ENCODE peak calls at places on chromosomes 7 and 10, in ten cellular contexts. U is WERI-Rb-1; L is Panc1; V is dorsolateral prefrontal cortex; Q is brain microvascular endothelial cell; D is MM.1S; Z is AG10803; W is CD8-positive, alpha-beta T cell; S is GM12878; J is AG04450. G is an unnamed sample.

GRCh38 chr7:155852426-155853301 is 40.4 kb upstream of the SHH start:
- DNase-seq in U (no peak), L (no peak), V (no peak), Q (no peak), D (no peak), Z (no peak), W (no peak), S (no peak), J (no peak), G (no peak)

GRCh38 chr10:119542990-119543813 is 683 bp upstream of the RGS10 start:
- DNase-seq in U (peak), L (peak), V (no peak), Q (peak), D (peak), Z (peak), W (peak), S (no peak), J (no peak), G (peak)

GRCh38 chr10:122632561-122632960 is 67.1 kb downstream of the C10orf120 start:
- DNase-seq in U (no peak), L (no peak), V (no peak), Q (no peak), D (no peak), Z (no peak), W (no peak), S (no peak), J (no peak), G (no peak)

GRCh38 chr7:132501956-132502355 is 74.3 kb downstream of the PLXNA4 start:
- DNase-seq in U (no peak), L (no peak), V (no peak), Q (no peak), D (no peak), Z (no peak), W (no peak), S (no peak), J (no peak), G (no peak)

GRCh38 chr10:99565166-99565565 is 32.4 kb downstream of the NKX2-3 start:
- DNase-seq in U (no peak), L (no peak), V (no peak), Q (no peak), D (no peak), Z (no peak), W (no peak), S (no peak), J (no peak), G (no peak)

GRCh38 chr7:2689951-2690705 is 2.1 kb downstream of the AMZ1 start:
- DNase-seq in U (no peak), L (no peak), V (no peak), Q (peak), D (peak), Z (peak), W (no peak), S (no peak), J (no peak), G (peak)

GRCh38 chr7:13309535-13309934 is 622.1 kb downstream of the ARL4A start:
- DNase-seq in U (no peak), L (no peak), V (no peak), Q (no peak), D (no peak), Z (no peak), W (no peak), S (no peak), J (no peak), G (peak)

GRCh38 chr7:17680026-17680425 is 260.3 kb downstream of the SNX13 start:
- DNase-seq in U (no peak), L (no peak), V (peak), Q (peak), D (no peak), Z (peak), W (no peak), S (no peak), J (peak), G (peak)

GRCh38 chr10:79202188-79203013 is 133.6 kb downstream of the ZMIZ1 start:
- DNase-seq in U (peak), L (no peak), V (no peak), Q (no peak), D (peak), Z (peak), W (no peak), S (no peak), J (no peak), G (peak)

GRCh38 chr7:30804078-30804661 is 33.0 kb downstream of the MINDY4 start:
- DNase-seq in U (no peak), L (no peak), V (no peak), Q (peak), D (no peak), Z (peak), W (no peak), S (no peak), J (peak), G (peak)

GRCh38 chr10:75707080-75707840 is 275.8 kb downstream of the LRMDA start:
- DNase-seq in U (peak), L (no peak), V (no peak), Q (no peak), D (no peak), Z (no peak), W (no peak), S (no peak), J (no peak), G (no peak)

GRCh38 chr10:117374506-117375359 is 507 bp downstream of the PDZD8 start:
- DNase-seq in U (peak), L (no peak), V (peak), Q (no peak), D (peak), Z (peak), W (no peak), S (no peak), J (no peak), G (peak)

GRCh38 chr10:79475119-79475653 is 29.8 kb upstream of the ZCCHC24 start:
- DNase-seq in U (no peak), L (no peak), V (no peak), Q (no peak), D (no peak), Z (no peak), W (no peak), S (no peak), J (no peak), G (no peak)

GRCh38 chr10:32077896-32078295 is 21.7 kb upstream of the KIF5B start:
- DNase-seq in U (no peak), L (no peak), V (no peak), Q (peak), D (no peak), Z (peak), W (no peak), S (no peak), J (no peak), G (peak)

GRCh38 chr10:101614957-101615759 is 27.0 kb downstream of the DPCD start:
- DNase-seq in U (peak), L (no peak), V (no peak), Q (no peak), D (no peak), Z (no peak), W (no peak), S (no peak), J (no peak), G (no peak)

GRCh38 chr7:121456015-121456414 is 59.9 kb upstream of the FAM3C start:
- DNase-seq in U (no peak), L (no peak), V (no peak), Q (no peak), D (no peak), Z (no peak), W (no peak), S (no peak), J (no peak), G (no peak)

GRCh38 chr7:78499283-78499682 is 700.7 kb downstream of the PHTF2 start:
- DNase-seq in U (no peak), L (no peak), V (no peak), Q (no peak), D (no peak), Z (peak), W (no peak), S (no peak), J (no peak), G (peak)

GRCh38 chr10:27695704-27696103 is 49.9 kb downstream of the MKX start:
- DNase-seq in U (no peak), L (no peak), V (no peak), Q (no peak), D (no peak), Z (peak), W (no peak), S (no peak), J (no peak), G (no peak)

GRCh38 chr7:84510501-84510900 is 315.9 kb upstream of the SEMA3A start:
- DNase-seq in U (no peak), L (no peak), V (no peak), Q (no peak), D (no peak), Z (peak), W (no peak), S (no peak), J (peak), G (peak)

GRCh38 chr10:30141366-30141886 is 82.0 kb upstream of the JCAD start:
- DNase-seq in U (no peak), L (no peak), V (no peak), Q (no peak), D (no peak), Z (no peak), W (no peak), S (no peak), J (no peak), G (no peak)

GRCh38 chr10:119270893-119271361 is 63.6 kb downstream of the GRK5 start:
- DNase-seq in U (no peak), L (no peak), V (no peak), Q (peak), D (peak), Z (no peak), W (peak), S (no peak), J (no peak), G (peak)

GRCh38 chr7:6709808-6710207 is 3.1 kb upstream of the ZNF12 start:
- DNase-seq in U (no peak), L (no peak), V (no peak), Q (no peak), D (no peak), Z (no peak), W (no peak), S (no peak), J (no peak), G (no peak)

GRCh38 chr10:100100651-100101525 is 19.2 kb upstream of the CPN1 start:
- DNase-seq in U (peak), L (peak), V (no peak), Q (peak), D (no peak), Z (peak), W (no peak), S (no peak), J (peak), G (peak)

GRCh38 chr7:10874666-10875065 is 99.0 kb upstream of the PHF14 start:
- DNase-seq in U (no peak), L (no peak), V (no peak), Q (no peak), D (no peak), Z (no peak), W (no peak), S (no peak), J (no peak), G (no peak)

GRCh38 chr10:66767707-66768106 is 158.1 kb upstream of the LRRTM3 start:
- DNase-seq in U (no peak), L (no peak), V (no peak), Q (no peak), D (no peak), Z (no peak), W (no peak), S (no peak), J (no peak), G (no peak)

GRCh38 chr10:4849555-4850242 is 23.7 kb downstream of the AKR1E2 start:
- DNase-seq in U (peak), L (peak), V (peak), Q (peak), D (peak), Z (peak), W (peak), S (peak), J (peak), G (peak)
- H3K4me3 ChIP-seq in U (no peak), L (no peak), V (peak), Q (no peak), D (peak), Z (no peak), W (no peak), S (no peak), J (no peak), G (no peak)

DNA sequence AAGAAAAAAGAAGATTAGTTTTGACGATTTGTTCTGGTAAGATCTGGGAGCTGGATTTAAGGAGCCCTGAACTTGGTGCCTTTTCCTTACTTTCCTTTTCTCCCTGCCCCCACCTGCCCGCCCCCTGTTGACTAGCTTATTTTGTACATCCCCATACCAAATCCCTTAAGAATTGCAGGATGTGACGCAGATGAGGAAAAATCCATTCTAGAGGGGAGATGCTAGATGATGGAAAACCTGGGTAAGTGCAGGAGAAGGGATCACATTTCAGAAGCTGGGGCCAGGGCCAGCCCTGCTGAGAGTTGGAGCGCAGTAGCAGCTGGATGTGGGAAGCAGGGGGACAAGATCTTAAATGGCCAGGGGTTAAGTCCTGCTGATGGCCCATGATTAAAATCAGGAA is 93.9 kb downstream of the CCDC3 start:
- DNase-seq in U (no peak), L (no peak), V (no peak), Q (peak), D (no peak), Z (no peak), W (no peak), S (no peak), J (peak), G (peak)
- TF ChIP-seq CTCF in U (no peak), L (no peak), V (no peak), Q (peak), D (no peak), Z (no peak), W (no peak), S (no peak), J (peak), G (no peak)

GRCh38 chr10:133529576-133529946 is 2.4 kb downstream of the CYP2E1 start:
- DNase-seq in U (no peak), L (no peak), V (no peak), Q (no peak), D (no peak), Z (no peak), W (no peak), S (no peak), J (no peak), G (no peak)

GRCh38 chr10:133528845-133529575 is 1.8 kb downstream of the CYP2E1 start:
- DNase-seq in U (peak), L (no peak), V (peak), Q (peak), D (no peak), Z (peak), W (no peak), S (no peak), J (no peak), G (no peak)

GRCh38 chr10:133526957-133527588 is at the start of gene CYP2E1:
- DNase-seq in U (no peak), L (no peak), V (no peak), Q (no peak), D (no peak), Z (no peak), W (no peak), S (no peak), J (no peak), G (no peak)

GRCh38 chr10:133528296-133528844 is 1.2 kb downstream of the CYP2E1 start:
- DNase-seq in U (no peak), L (no peak), V (no peak), Q (no peak), D (no peak), Z (no peak), W (no peak), S (no peak), J (no peak), G (no peak)

DNA sequence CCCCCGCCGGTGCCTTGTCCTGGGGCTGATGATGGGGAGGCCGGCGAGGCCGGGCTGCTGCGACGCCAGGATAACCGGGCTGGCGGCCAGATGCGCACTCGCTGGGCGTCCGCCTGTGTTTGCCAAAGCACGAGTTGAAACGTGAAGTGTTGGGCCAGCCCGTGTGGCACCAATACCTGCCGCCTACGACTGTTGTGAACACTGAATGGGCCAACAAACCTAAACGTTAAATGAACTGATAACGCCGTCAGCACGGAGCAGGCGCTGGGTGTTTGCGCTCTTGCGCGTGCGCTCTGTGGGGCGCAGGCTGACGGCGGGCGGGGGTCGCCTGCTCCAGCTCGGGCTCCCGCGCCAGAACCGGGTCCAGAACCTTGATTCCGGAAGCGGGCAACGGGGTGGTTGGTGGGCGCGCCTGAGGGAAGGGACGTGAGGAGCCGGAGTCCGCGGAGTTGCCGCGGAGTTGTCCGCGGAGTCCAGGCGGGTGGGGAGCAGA is 662 bp downstream of the CYP2E1 start:
- DNase-seq in U (no peak), L (no peak), V (peak), Q (no peak), D (no peak), Z (no peak), W (no peak), S (no peak), J (no peak), G (no peak)
- H3K4me3 ChIP-seq in U (no peak), L (no peak), V (peak), Q (no peak), D (no peak), Z (peak), W (no peak), S (no peak), J (no peak), G (no peak)

DNA sequence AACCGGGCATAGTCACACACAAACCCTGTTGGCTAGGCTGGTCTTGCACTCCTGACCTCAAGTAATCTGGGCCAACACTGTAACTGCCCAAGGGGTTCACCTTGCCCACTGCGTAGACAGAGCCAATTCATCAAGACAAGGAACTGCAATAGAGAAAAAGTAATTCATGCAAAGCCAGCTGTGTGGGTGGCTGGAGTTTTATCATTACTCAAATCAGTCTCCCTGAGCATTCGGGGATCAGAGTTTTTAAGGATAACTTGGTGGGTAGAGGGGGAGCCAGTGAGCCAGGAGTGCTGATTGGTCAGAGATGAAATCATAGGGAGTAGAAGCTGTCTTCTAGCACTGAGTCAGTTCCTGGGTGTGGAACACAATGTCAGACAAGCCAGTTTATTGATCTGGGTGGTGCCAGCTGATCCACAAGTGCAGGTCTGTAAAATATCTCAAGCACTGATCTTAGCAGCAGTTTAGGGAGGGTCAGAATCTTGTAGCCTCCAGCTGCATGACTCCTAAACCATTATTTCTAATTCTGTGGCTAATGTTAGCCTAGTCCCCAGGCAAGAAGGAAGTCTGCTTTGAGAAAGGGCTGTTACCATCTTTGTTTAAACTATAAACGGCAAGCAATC is 15.6 kb upstream of the FXYD4 start:
- DNase-seq in U (no peak), L (peak), V (no peak), Q (peak), D (no peak), Z (no peak), W (no peak), S (no peak), J (no peak), G (no peak)
- TF ChIP-seq CTCF in U (no peak), L (no peak), V (no peak), Q (no peak), D (no peak), Z (no peak), W (no peak), S (no peak), J (no peak), G (no peak)

GRCh38 chr7:104012815-104013214 is 23.4 kb upstream of the RELN start:
- DNase-seq in U (no peak), L (no peak), V (no peak), Q (no peak), D (no peak), Z (no peak), W (no peak), S (no peak), J (no peak), G (no peak)
- H3K4me3 ChIP-seq in U (no peak), L (no peak), V (no peak), Q (no peak), D (no peak), Z (no peak), W (no peak), S (no peak), J (no peak), G (no peak)

GRCh38 chr10:76727009-76727408 is 910.6 kb downstream of the KCNMA1 start:
- DNase-seq in U (peak), L (no peak), V (no peak), Q (no peak), D (no peak), Z (no peak), W (no peak), S (no peak), J (no peak), G (peak)

GRCh38 chr10:76717141-76717540 is 920.5 kb downstream of the KCNMA1 start:
- DNase-seq in U (no peak), L (no peak), V (no peak), Q (peak), D (no peak), Z (peak), W (no peak), S (no peak), J (no peak), G (peak)

GRCh38 chr10:76719021-76719420 is 918.6 kb downstream of the KCNMA1 start:
- DNase-seq in U (no peak), L (no peak), V (no peak), Q (no peak), D (no peak), Z (no peak), W (no peak), S (no peak), J (no peak), G (no peak)

GRCh38 chr10:76723781-76724336 is 913.7 kb downstream of the KCNMA1 start:
- DNase-seq in U (no peak), L (no peak), V (no peak), Q (no peak), D (no peak), Z (no peak), W (no peak), S (no peak), J (no peak), G (no peak)

DNA sequence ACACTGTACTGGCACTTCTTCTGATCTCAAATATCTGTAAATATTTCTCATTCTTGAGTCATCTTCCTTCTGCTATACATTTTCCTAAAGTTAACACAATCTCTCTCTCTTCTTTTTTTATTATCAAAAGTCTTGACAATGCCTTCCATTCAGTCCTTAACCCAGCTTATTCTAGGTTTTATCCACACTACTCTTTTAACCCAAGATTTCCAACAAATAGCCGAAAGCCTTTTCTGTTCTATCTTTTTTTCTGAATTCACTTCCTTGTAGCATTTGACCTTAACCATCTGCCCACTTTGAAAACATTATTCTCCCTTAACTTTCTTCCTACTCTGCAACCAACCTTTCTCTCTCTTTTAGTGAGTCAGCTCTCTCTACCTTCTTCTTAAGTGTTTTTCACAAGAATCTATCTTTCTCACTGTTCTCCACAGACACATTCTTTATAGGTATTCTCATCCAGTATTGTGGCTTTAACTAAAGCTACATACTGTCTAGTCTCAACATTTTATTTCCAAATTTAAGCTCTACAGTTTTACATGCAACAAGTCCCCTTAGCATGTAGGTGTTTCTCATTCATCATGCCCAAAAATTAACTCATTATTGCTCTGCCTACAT is 915.6 kb downstream of the KCNMA1 start:
- DNase-seq in U (no peak), L (no peak), V (no peak), Q (no peak), D (no peak), Z (no peak), W (no peak), S (no peak), J (no peak), G (peak)
- TF ChIP-seq CTCF in U (no peak), L (no peak), V (no peak), Q (no peak), D (no peak), Z (no peak), W (no peak), S (no peak), J (no peak), G (no peak)

DNA sequence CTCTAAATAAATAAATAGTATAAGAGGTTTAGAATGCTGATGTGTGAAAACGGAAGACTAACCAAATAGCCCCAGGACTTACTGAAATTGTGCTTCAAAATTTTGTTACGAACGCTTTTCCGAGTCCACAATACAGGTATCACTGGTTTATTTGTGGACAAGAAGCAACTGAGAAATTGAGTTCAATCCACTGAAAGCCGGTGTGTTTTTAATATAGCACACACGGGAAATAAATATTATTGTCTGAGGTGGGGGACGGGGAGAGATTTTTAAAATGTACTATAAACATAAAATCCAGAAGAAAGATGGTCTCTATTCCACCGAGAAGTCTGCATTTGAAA is 598 bp downstream of the SLC16A12 start:
- DNase-seq in U (no peak), L (no peak), V (no peak), Q (no peak), D (no peak), Z (no peak), W (no peak), S (no peak), J (no peak), G (no peak)
- H3K4me3 ChIP-seq in U (peak), L (peak), V (peak), Q (peak), D (no peak), Z (no peak), W (no peak), S (no peak), J (peak), G (peak)